ENCODE peak calls at places on chromosome X, in nine cellular contexts. One of them, this sample, is unnamed.

GRCh38 chrX:150731795-150732194 is 38.6 kb downstream of the MTMR1 start:
- DNase-seq in stomach: no peak
- DNase-seq in sigmoid colon: no peak
- DNase-seq in ovary: no peak
- DNase-seq in transverse colon: no peak
- DNase-seq in suprapubic skin: no peak
- DNase-seq in A549: no peak
- DNase-seq in tibial nerve: no peak
- DNase-seq in upper lobe of left lung: no peak
- DNase-seq in this sample: no peak

GRCh38 chrX:10099411-10099810 is 57.4 kb upstream of the CLCN4 start:
- DNase-seq in stomach: no peak
- DNase-seq in sigmoid colon: no peak
- DNase-seq in ovary: no peak
- DNase-seq in transverse colon: no peak
- DNase-seq in suprapubic skin: no peak
- DNase-seq in A549: no peak
- DNase-seq in tibial nerve: no peak
- DNase-seq in upper lobe of left lung: no peak
- DNase-seq in this sample: no peak

GRCh38 chrX:7925867-7926472 is 1.2 kb downstream of the PNPLA4 start:
- DNase-seq in stomach: peak; percentile 63
- DNase-seq in sigmoid colon: peak; percentile 68
- DNase-seq in ovary: peak; percentile 13
- DNase-seq in transverse colon: peak; percentile 64
- DNase-seq in suprapubic skin: no peak
- DNase-seq in A549: peak; percentile 35
- DNase-seq in tibial nerve: peak; percentile 25
- DNase-seq in upper lobe of left lung: no peak
- DNase-seq in this sample: no peak

GRCh38 chrX:44744828-44745227 is 99.0 kb upstream of the DUSP21 start:
- DNase-seq in stomach: no peak
- DNase-seq in sigmoid colon: no peak
- DNase-seq in ovary: no peak
- DNase-seq in transverse colon: no peak
- DNase-seq in suprapubic skin: no peak
- DNase-seq in A549: no peak
- DNase-seq in tibial nerve: no peak
- DNase-seq in upper lobe of left lung: no peak
- DNase-seq in this sample: no peak

GRCh38 chrX:120477453-120477852 is 8.4 kb upstream of the LAMP2 start:
- DNase-seq in stomach: no peak
- DNase-seq in sigmoid colon: no peak
- DNase-seq in ovary: no peak
- DNase-seq in transverse colon: no peak
- DNase-seq in suprapubic skin: no peak
- DNase-seq in A549: no peak
- DNase-seq in tibial nerve: no peak
- DNase-seq in upper lobe of left lung: no peak
- DNase-seq in this sample: no peak

GRCh38 chrX:129404670-129405008 is 118.7 kb downstream of the SMARCA1 start:
- DNase-seq in stomach: no peak
- DNase-seq in sigmoid colon: no peak
- DNase-seq in ovary: no peak
- DNase-seq in transverse colon: no peak
- DNase-seq in suprapubic skin: no peak
- DNase-seq in A549: no peak
- DNase-seq in tibial nerve: no peak
- DNase-seq in upper lobe of left lung: no peak
- DNase-seq in this sample: no peak

GRCh38 chrX:43225626-43226328 is 430.3 kb upstream of the MAOA start:
- DNase-seq in stomach: no peak
- DNase-seq in sigmoid colon: no peak
- DNase-seq in ovary: no peak
- DNase-seq in transverse colon: no peak
- DNase-seq in suprapubic skin: no peak
- DNase-seq in A549: no peak
- DNase-seq in tibial nerve: no peak
- DNase-seq in upper lobe of left lung: no peak
- DNase-seq in this sample: no peak

GRCh38 chrX:103791826-103792458 is 15.3 kb downstream of the PLP1 start:
- DNase-seq in stomach: no peak
- DNase-seq in sigmoid colon: no peak
- DNase-seq in ovary: no peak
- DNase-seq in transverse colon: no peak
- DNase-seq in suprapubic skin: no peak
- DNase-seq in A549: no peak
- DNase-seq in tibial nerve: no peak
- DNase-seq in upper lobe of left lung: no peak
- DNase-seq in this sample: no peak

GRCh38 chrX:13752141-13752540 is 17.6 kb downstream of the OFD1 start:
- DNase-seq in stomach: no peak
- DNase-seq in sigmoid colon: no peak
- DNase-seq in ovary: no peak
- DNase-seq in transverse colon: no peak
- DNase-seq in suprapubic skin: no peak
- DNase-seq in A549: no peak
- DNase-seq in tibial nerve: no peak
- DNase-seq in upper lobe of left lung: no peak
- DNase-seq in this sample: no peak

GRCh38 chrX:13756381-13756780 is 21.8 kb downstream of the OFD1 start:
- DNase-seq in stomach: no peak
- DNase-seq in sigmoid colon: no peak
- DNase-seq in ovary: no peak
- DNase-seq in transverse colon: no peak
- DNase-seq in suprapubic skin: no peak
- DNase-seq in A549: no peak
- DNase-seq in tibial nerve: no peak
- DNase-seq in upper lobe of left lung: no peak
- DNase-seq in this sample: no peak

GRCh38 chrX:13752646-13753045 is 18.1 kb downstream of the OFD1 start:
- DNase-seq in stomach: no peak
- DNase-seq in sigmoid colon: no peak
- DNase-seq in ovary: no peak
- DNase-seq in transverse colon: no peak
- DNase-seq in suprapubic skin: no peak
- DNase-seq in A549: no peak
- DNase-seq in tibial nerve: no peak
- DNase-seq in upper lobe of left lung: no peak
- DNase-seq in this sample: no peak

GRCh38 chrX:13754765-13755164 is 20.2 kb downstream of the OFD1 start:
- DNase-seq in stomach: no peak
- DNase-seq in sigmoid colon: no peak
- DNase-seq in ovary: no peak
- DNase-seq in transverse colon: no peak
- DNase-seq in suprapubic skin: no peak
- DNase-seq in A549: no peak
- DNase-seq in tibial nerve: no peak
- DNase-seq in upper lobe of left lung: no peak
- DNase-seq in this sample: no peak

GRCh38 chrX:13755254-13755653 is 20.7 kb downstream of the OFD1 start:
- DNase-seq in stomach: no peak
- DNase-seq in sigmoid colon: no peak
- DNase-seq in ovary: no peak
- DNase-seq in transverse colon: no peak
- DNase-seq in suprapubic skin: no peak
- DNase-seq in A549: no peak
- DNase-seq in tibial nerve: no peak
- DNase-seq in upper lobe of left lung: no peak
- DNase-seq in this sample: no peak
- H3K4me1 ChIP-seq in stomach: no peaks in the 10 kb centered on the region
- H3K4me1 ChIP-seq in sigmoid colon: no peaks in the 10 kb centered on the region
- H3K4me1 ChIP-seq in ovary: no peaks in the 10 kb centered on the region
- H3K4me1 ChIP-seq in transverse colon: no peaks in the 10 kb centered on the region
- H3K4me1 ChIP-seq in suprapubic skin: no peaks in the 10 kb centered on the region
- H3K4me1 ChIP-seq in A549: no peaks in the 10 kb centered on the region
- H3K4me1 ChIP-seq in tibial nerve: no peaks in the 10 kb centered on the region
- H3K4me1 ChIP-seq in upper lobe of left lung: no peaks in the 10 kb centered on the region
- H3K4me1 ChIP-seq in this sample: no peaks in the 10 kb centered on the region

GRCh38 chrX:41561045-41561444 is 113.9 kb downstream of the NYX start:
- DNase-seq in stomach: no peak
- DNase-seq in sigmoid colon: no peak
- DNase-seq in ovary: peak; percentile 22
- DNase-seq in transverse colon: no peak
- DNase-seq in suprapubic skin: no peak
- DNase-seq in A549: peak; percentile 5
- DNase-seq in tibial nerve: peak; percentile 6
- DNase-seq in upper lobe of left lung: no peak
- DNase-seq in this sample: no peak

GRCh38 chrX:41558531-41558930 is 111.4 kb downstream of the NYX start:
- DNase-seq in stomach: no peak
- DNase-seq in sigmoid colon: no peak
- DNase-seq in ovary: no peak
- DNase-seq in transverse colon: no peak
- DNase-seq in suprapubic skin: no peak
- DNase-seq in A549: peak; percentile 14
- DNase-seq in tibial nerve: no peak
- DNase-seq in upper lobe of left lung: no peak
- DNase-seq in this sample: no peak

GRCh38 chrX:41559235-41559634 is 112.1 kb downstream of the NYX start:
- DNase-seq in stomach: no peak
- DNase-seq in sigmoid colon: no peak
- DNase-seq in ovary: no peak
- DNase-seq in transverse colon: no peak
- DNase-seq in suprapubic skin: no peak
- DNase-seq in A549: no peak
- DNase-seq in tibial nerve: no peak
- DNase-seq in upper lobe of left lung: no peak
- DNase-seq in this sample: no peak

GRCh38 chrX:41559662-41560061 is 112.5 kb downstream of the NYX start:
- DNase-seq in stomach: no peak
- DNase-seq in sigmoid colon: no peak
- DNase-seq in ovary: peak; percentile 25
- DNase-seq in transverse colon: no peak
- DNase-seq in suprapubic skin: no peak
- DNase-seq in A549: no peak
- DNase-seq in tibial nerve: peak; percentile 4
- DNase-seq in upper lobe of left lung: no peak
- DNase-seq in this sample: no peak

DNA sequence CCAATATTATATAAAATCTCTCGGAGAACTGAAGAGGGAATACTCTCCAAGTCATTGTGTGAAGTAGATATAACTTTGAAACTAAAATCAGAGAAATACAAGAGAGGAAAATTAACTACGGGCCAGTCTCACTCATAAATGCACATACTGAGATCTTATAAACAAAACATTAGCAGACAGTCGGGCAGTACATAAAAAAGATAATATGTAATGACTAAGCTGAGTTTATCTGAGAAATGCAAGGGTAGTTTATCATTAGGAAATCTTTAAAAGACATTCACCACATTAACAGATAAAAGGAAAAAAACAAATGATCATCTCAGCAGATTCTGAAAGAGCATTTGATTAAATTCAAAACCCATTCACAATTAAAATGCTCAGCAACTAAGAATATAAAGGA is 116.7 kb downstream of the NYX start:
- DNase-seq in stomach: no peak
- DNase-seq in sigmoid colon: no peak
- DNase-seq in ovary: no peak
- DNase-seq in transverse colon: no peak
- DNase-seq in suprapubic skin: no peak
- DNase-seq in A549: no peak
- DNase-seq in tibial nerve: no peak
- DNase-seq in upper lobe of left lung: no peak
- DNase-seq in this sample: no peak
- TF ChIP-seq EP300 in stomach: no peak
- TF ChIP-seq EP300 in sigmoid colon: no peak
- TF ChIP-seq EP300 in ovary: no peak
- TF ChIP-seq EP300 in transverse colon: no peak
- TF ChIP-seq EP300 in suprapubic skin: no peak
- TF ChIP-seq EP300 in A549: no peak
- TF ChIP-seq EP300 in tibial nerve: no peak
- TF ChIP-seq EP300 in upper lobe of left lung: no peak
- TF ChIP-seq EP300 in this sample: no peak

GRCh38 chrX:2697741-2698294 is 6.7 kb downstream of the CD99 start:
- DNase-seq in stomach: no peak
- DNase-seq in sigmoid colon: no peak
- DNase-seq in ovary: no peak
- DNase-seq in transverse colon: no peak
- DNase-seq in suprapubic skin: no peak
- DNase-seq in A549: no peak
- DNase-seq in tibial nerve: no peak
- DNase-seq in upper lobe of left lung: no peak
- DNase-seq in this sample: no peak

GRCh38 chrX:2699959-2700358 is 8.9 kb downstream of the CD99 start:
- DNase-seq in stomach: no peak
- DNase-seq in sigmoid colon: no peak
- DNase-seq in ovary: no peak
- DNase-seq in transverse colon: no peak
- DNase-seq in suprapubic skin: no peak
- DNase-seq in A549: no peak
- DNase-seq in tibial nerve: no peak
- DNase-seq in upper lobe of left lung: no peak
- DNase-seq in this sample: no peak

GRCh38 chrX:2697306-2697705 is 6.2 kb downstream of the CD99 start:
- DNase-seq in stomach: no peak
- DNase-seq in sigmoid colon: no peak
- DNase-seq in ovary: no peak
- DNase-seq in transverse colon: no peak
- DNase-seq in suprapubic skin: no peak
- DNase-seq in A549: no peak
- DNase-seq in tibial nerve: no peak
- DNase-seq in upper lobe of left lung: no peak
- DNase-seq in this sample: no peak

GRCh38 chrX:2696698-2697215 is 5.7 kb downstream of the CD99 start:
- DNase-seq in stomach: no peak
- DNase-seq in sigmoid colon: no peak
- DNase-seq in ovary: no peak
- DNase-seq in transverse colon: no peak
- DNase-seq in suprapubic skin: no peak
- DNase-seq in A549: no peak
- DNase-seq in tibial nerve: no peak
- DNase-seq in upper lobe of left lung: no peak
- DNase-seq in this sample: no peak

DNA sequence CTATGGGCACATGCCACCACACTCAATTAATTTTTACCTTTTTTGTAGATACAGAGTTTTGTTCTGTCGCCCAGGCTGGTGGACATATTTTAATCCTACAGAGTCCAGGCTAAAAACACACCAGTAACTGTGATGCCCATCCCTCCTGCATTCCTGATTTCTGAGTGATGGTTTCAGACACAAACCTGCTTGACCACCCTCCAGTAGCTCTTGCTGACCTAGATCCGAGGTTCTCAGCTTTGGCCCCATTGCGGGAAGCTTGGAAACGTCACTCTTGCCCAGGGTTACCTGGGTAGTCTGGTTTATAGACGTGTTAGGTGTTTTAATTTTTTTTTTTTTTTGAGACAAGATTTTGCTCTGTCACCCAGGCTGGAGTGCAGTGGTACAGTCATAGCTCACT is 7.5 kb downstream of the CD99 start:
- DNase-seq in stomach: no peak
- DNase-seq in sigmoid colon: no peak
- DNase-seq in ovary: no peak
- DNase-seq in transverse colon: no peak
- DNase-seq in suprapubic skin: no peak
- DNase-seq in A549: no peak
- DNase-seq in tibial nerve: no peak
- DNase-seq in upper lobe of left lung: no peak
- DNase-seq in this sample: no peak
- H3K4me1 ChIP-seq in stomach: peaks cover 36% of the 10 kb centered on the region
- H3K4me1 ChIP-seq in sigmoid colon: no peaks in the 10 kb centered on the region
- H3K4me1 ChIP-seq in ovary: peaks cover 22% of the 10 kb centered on the region
- H3K4me1 ChIP-seq in transverse colon: peaks cover 13% of the 10 kb centered on the region
- H3K4me1 ChIP-seq in suprapubic skin: peaks cover 83% of the 10 kb centered on the region
- H3K4me1 ChIP-seq in A549: peaks cover 18% of the 10 kb centered on the region
- H3K4me1 ChIP-seq in tibial nerve: peaks cover 84% of the 10 kb centered on the region
- H3K4me1 ChIP-seq in upper lobe of left lung: peaks cover 65% of the 10 kb centered on the region
- H3K4me1 ChIP-seq in this sample: peaks cover 100% of the 10 kb centered on the region

DNA sequence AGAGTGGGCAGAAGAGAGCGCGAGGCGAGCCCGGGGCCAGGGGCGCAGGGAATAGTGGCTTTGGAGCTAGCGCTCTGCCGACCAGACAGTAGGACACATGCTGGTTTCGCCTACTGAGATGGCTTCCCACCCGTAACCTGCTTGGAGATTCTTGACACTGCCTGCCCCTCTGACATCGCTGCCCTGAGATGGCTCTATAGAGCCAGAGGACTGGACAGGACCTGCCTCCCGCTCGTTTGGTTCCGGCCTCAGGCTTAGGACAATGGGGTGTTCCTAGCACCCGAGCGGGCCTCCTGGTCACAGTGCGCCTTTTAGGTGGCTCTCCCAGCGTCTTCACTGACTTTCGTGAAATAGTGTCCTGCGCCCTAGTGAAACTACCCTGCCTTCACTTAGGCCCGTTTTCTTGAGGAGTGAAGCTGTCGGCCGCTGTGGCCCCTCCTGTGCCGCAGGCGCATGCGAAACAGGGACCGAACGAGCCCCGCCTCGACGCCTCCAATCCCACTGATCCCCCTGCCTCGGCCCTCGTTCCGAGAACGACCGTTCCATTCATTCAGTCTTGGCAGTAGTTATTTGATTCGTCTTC is 608 bp downstream of the TAF1 start:
- DNase-seq in stomach: no peak
- DNase-seq in sigmoid colon: no peak
- DNase-seq in ovary: no peak
- DNase-seq in transverse colon: peak; percentile 19
- DNase-seq in suprapubic skin: no peak
- DNase-seq in A549: peak; percentile 7
- DNase-seq in tibial nerve: no peak
- DNase-seq in upper lobe of left lung: peak; percentile 71
- DNase-seq in this sample: no peak
- TF ChIP-seq EP300 in stomach: no peak
- TF ChIP-seq EP300 in sigmoid colon: no peak
- TF ChIP-seq EP300 in ovary: no peak
- TF ChIP-seq EP300 in transverse colon: no peak
- TF ChIP-seq EP300 in suprapubic skin: no peak
- TF ChIP-seq EP300 in A549: no peak
- TF ChIP-seq EP300 in tibial nerve: no peak
- TF ChIP-seq EP300 in upper lobe of left lung: no peak
- TF ChIP-seq EP300 in this sample: no peak